ENCODE peak calls at places on chromosomes 2 and 18, in ten cellular contexts. I is NB4, D is keratinocyte, A is fibroblast of mammary gland, H is HCT116, N is GM12865, Q is Peyer's patch, X is AG10803, S is astrocyte of the cerebellum, Y is AG09309. V is an unnamed sample.

GRCh38 chr2:119544075-119545031 is at the start of gene CFAP221:
- DNase-seq in H (peak; percentile 71), Q (peak; percentile 80), I (peak; percentile 43), S (no peak), A (peak; percentile 52), D (no peak), X (peak; percentile 49), Y (no peak), N (peak; percentile 13), V (peak; percentile 64)

GRCh38 chr2:232018191-232018590 is 56.7 kb downstream of the DIS3L2 start:
- DNase-seq in X (peak; percentile 5), H (no peak), N (no peak), S (no peak), Y (no peak), I (no peak), Q (no peak), A (peak; percentile 22), D (no peak), V (no peak)

GRCh38 chr18:73594749-73595148 is 552.9 kb downstream of the FBXO15 start:
- DNase-seq in N (no peak), Y (no peak), X (peak; percentile 3), Q (no peak), D (no peak), S (peak; percentile 6), H (no peak), A (peak; percentile 44), I (no peak), V (no peak)

GRCh38 chr2:241563031-241563507 is 4.5 kb downstream of the BOK start:
- DNase-seq in S (no peak), D (no peak), A (no peak), X (no peak), N (no peak), H (no peak), I (no peak), Q (no peak), Y (no peak), V (no peak)

GRCh38 chr2:58594175-58594574 is 353.1 kb upstream of the FANCL start:
- DNase-seq in A (no peak), S (no peak), Q (no peak), D (no peak), Y (no peak), I (peak; percentile 31), H (peak; percentile 28), N (peak; percentile 3), X (no peak), V (peak; percentile 4)

GRCh38 chr2:64698668-64699444 is 45.1 kb upstream of the SERTAD2 start:
- DNase-seq in I (no peak), H (peak; percentile 24), S (peak; percentile 55), N (peak; percentile 82), Y (peak; percentile 74), A (peak; percentile 88), D (peak; percentile 7), X (peak; percentile 86), Q (no peak), V (peak; percentile 45)

GRCh38 chr2:45278345-45279078 is 269.3 kb upstream of the SIX2 start:
- DNase-seq in S (no peak), A (no peak), N (no peak), Q (no peak), I (no peak), D (no peak), Y (no peak), X (no peak), H (no peak), V (peak; percentile 14)

GRCh38 chr2:175309799-175310198 is 128.3 kb upstream of the ATP5MC3 start:
- DNase-seq in Y (peak; percentile 7), Q (no peak), I (peak; percentile 80), X (peak; percentile 26), S (no peak), N (peak; percentile 49), H (peak; percentile 16), A (peak; percentile 18), D (no peak), V (peak; percentile 1)

GRCh38 chr18:79945118-79946042 is 6.1 kb downstream of the SLC66A2 start:
- DNase-seq in Q (peak; percentile 41), I (no peak), X (no peak), S (no peak), Y (no peak), N (peak; percentile 54), D (no peak), H (no peak), A (no peak), V (no peak)

GRCh38 chr18:58242978-58243377 is 199.0 kb downstream of the NEDD4L start:
- DNase-seq in D (no peak), X (no peak), Q (peak; percentile 74), I (no peak), A (no peak), H (no peak), S (no peak), Y (no peak), N (no peak), V (no peak)

GRCh38 chr18:58243401-58243800 is 199.4 kb downstream of the NEDD4L start:
- DNase-seq in N (no peak), A (no peak), Y (no peak), X (no peak), H (no peak), S (no peak), D (no peak), Q (no peak), I (no peak), V (no peak)

GRCh38 chr18:58249677-58250076 is 205.7 kb downstream of the NEDD4L start:
- DNase-seq in Q (no peak), S (no peak), N (no peak), X (peak; percentile 84), D (no peak), H (no peak), I (no peak), Y (no peak), A (peak; percentile 57), V (no peak)

GRCh38 chr18:58251416-58251815 is 207.4 kb downstream of the NEDD4L start:
- DNase-seq in Y (no peak), A (no peak), S (no peak), N (no peak), H (no peak), Q (no peak), I (no peak), D (no peak), X (no peak), V (peak; percentile 24)

DNA sequence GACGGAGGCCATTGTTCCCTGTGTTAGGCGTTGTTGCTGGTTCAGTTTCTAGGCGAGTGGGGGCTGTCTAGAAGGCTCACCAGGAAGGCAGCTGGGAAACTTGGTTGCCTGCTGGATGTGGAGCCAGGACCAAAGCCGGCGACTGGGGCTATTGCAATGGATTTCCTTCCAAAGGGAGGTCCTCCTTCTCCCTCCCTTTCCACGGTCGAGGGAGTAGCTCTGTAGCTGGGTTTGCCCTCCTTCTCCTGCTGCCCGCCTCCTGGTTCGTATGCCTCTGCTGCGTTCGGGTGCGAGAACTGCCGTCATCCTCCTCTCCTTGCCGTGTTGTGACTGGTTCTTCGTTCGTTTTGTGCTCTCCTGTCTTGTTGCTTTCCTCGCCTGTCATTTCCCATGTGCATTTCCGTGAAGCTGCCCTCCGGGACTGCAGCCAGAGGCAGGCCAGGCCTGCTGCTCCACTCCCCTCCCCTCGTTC is 203.4 kb downstream of the NEDD4L start:
- DNase-seq in N (no peak), A (no peak), I (no peak), X (no peak), Y (no peak), Q (no peak), H (no peak), D (no peak), S (no peak), V (no peak)
- H3K4me3 ChIP-seq in N (no peak overlapping the region), A (no peak overlapping the region), I (no peak overlapping the region), X (peak overlapping the region; percentile 27), Y (no peak overlapping the region), Q (peak overlapping the region; percentile 17), H (no peak overlapping the region), D (no peak overlapping the region), S (no peak overlapping the region), V (peak overlapping the region; percentile 18)

GRCh38 chr2:164430166-164430783 is 191.0 kb downstream of the GRB14 start:
- DNase-seq in N (peak; percentile 43), X (peak; percentile 53), Q (peak; percentile 46), S (peak; percentile 61), I (peak; percentile 49), H (peak; percentile 23), D (no peak), Y (peak; percentile 7), A (peak; percentile 54), V (peak; percentile 46)
- TF ChIP-seq CTCF in N (peak; percentile 41), X (peak; percentile 83), Q (peak; percentile 33), S (peak; percentile 77), I (peak; percentile 59), H (peak; percentile 71), D (peak; percentile 55), Y (peak; percentile 69), A (peak; percentile 68), V (peak; percentile 79)

GRCh38 chr2:112640800-112641675 is 4.7 kb upstream of the SLC20A1 start:
- DNase-seq in S (no peak), D (no peak), A (peak; percentile 97), Q (no peak), N (no peak), I (peak; percentile 87), Y (peak; percentile 52), H (no peak), X (peak; percentile 84), V (peak; percentile 81)

GRCh38 chr2:112644155-112644932 is 1.4 kb upstream of the SLC20A1 start:
- DNase-seq in X (peak; percentile 20), N (no peak), Y (no peak), A (no peak), D (no peak), S (no peak), Q (peak; percentile 82), H (peak; percentile 69), I (no peak), V (no peak)

GRCh38 chr2:112642561-112642960 is 3.2 kb upstream of the SLC20A1 start:
- DNase-seq in H (no peak), X (no peak), Y (no peak), A (no peak), I (no peak), Q (no peak), S (no peak), D (no peak), N (no peak), V (no peak)

GRCh38 chr2:112643488-112643887 is 2.3 kb upstream of the SLC20A1 start:
- DNase-seq in N (no peak), D (no peak), I (no peak), Y (no peak), X (no peak), A (no peak), S (no peak), Q (no peak), H (no peak), V (no peak)

GRCh38 chr2:112642961-112643360 is 2.8 kb upstream of the SLC20A1 start:
- DNase-seq in A (no peak), H (no peak), I (peak; percentile 68), D (no peak), N (no peak), Q (no peak), S (no peak), Y (no peak), X (no peak), V (no peak)
- H3K4me3 ChIP-seq in A (no peak overlapping the region), H (no peak overlapping the region), I (no peak overlapping the region), D (no peak overlapping the region), N (no peak overlapping the region), Q (no peak overlapping the region), S (no peak overlapping the region), Y (no peak overlapping the region), X (no peak overlapping the region), V (no peak overlapping the region)

DNA sequence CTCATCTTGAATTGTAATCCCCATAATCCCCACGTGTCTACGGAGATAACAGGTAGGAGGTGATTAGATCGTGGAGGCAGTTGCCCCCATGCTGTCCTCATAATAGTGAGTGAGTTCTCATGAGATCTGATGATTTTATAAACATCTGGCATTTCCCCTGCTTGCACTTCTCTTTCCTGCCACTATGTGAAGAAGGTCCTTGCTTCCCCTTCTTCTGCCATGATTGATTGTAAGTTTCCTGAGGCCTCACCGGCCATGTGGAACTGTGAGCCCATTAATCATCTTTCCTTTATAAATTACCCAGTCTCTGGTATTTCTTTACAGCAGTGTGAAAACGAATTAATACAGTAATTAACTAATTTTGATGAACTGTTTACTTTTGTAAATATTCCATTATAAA is 582.5 kb downstream of the TSN start:
- DNase-seq in Q (no peak), A (no peak), N (no peak), I (no peak), S (no peak), H (no peak), D (no peak), X (no peak), Y (no peak), V (no peak)
- TF ChIP-seq CTCF in Q (no peak), A (no peak), N (no peak), I (no peak), S (no peak), H (peak; percentile 9), D (no peak), X (no peak), Y (no peak), V (peak; percentile 15)

V was measured in brain microvascular endothelial cell.